ENCODE peak calls at places on chromosomes 13 and 19, in six cellular contexts. J, P, U, G, Y and V are unnamed samples.

GRCh38 chr13:40613192-40613818 is 53.1 kb downstream of the FOXO1 start:
- DNase-seq in J (peak), P (peak), U (no peak), G (no peak), Y (no peak), V (peak)

GRCh38 chr19:35037716-35038622 is 3.6 kb upstream of the HPN start:
- DNase-seq in J (no peak), P (no peak), U (no peak), G (no peak), Y (no peak), V (peak)

GRCh38 chr13:50123862-50124535 is 108.8 kb downstream of the KCNRG start:
- DNase-seq in J (peak), P (peak), U (peak), G (peak), Y (peak), V (peak)

GRCh38 chr19:53521373-53522202 is 16.4 kb upstream of the ZNF331 start:
- DNase-seq in J (no peak), P (no peak), U (no peak), G (no peak), Y (no peak), V (no peak)

GRCh38 chr19:30221176-30221575 is 151.0 kb upstream of the ZNF536 start:
- DNase-seq in J (no peak), P (no peak), U (no peak), G (no peak), Y (no peak), V (no peak)

GRCh38 chr19:55958356-55958755 is 10.7 kb downstream of the NLRP8 start:
- DNase-seq in J (no peak), P (no peak), U (no peak), G (no peak), Y (peak), V (no peak)

GRCh38 chr13:40342901-40343300 is 323.5 kb downstream of the FOXO1 start:
- DNase-seq in J (no peak), P (no peak), U (no peak), G (no peak), Y (no peak), V (no peak)

GRCh38 chr19:44722131-44723121 is 23.5 kb downstream of the CEACAM16 start:
- DNase-seq in J (peak), P (no peak), U (no peak), G (no peak), Y (no peak), V (peak)

GRCh38 chr19:5455367-5456129 is at the start of gene ZNRF4:
- DNase-seq in J (no peak), P (no peak), U (no peak), G (no peak), Y (no peak), V (no peak)

GRCh38 chr13:25468330-25469178 is 96.8 kb downstream of the ATP8A2 start:
- DNase-seq in J (no peak), P (peak), U (peak), G (no peak), Y (no peak), V (no peak)

GRCh38 chr13:27839809-27840467 is 47.7 kb downstream of the GSX1 start:
- DNase-seq in J (no peak), P (no peak), U (no peak), G (no peak), Y (peak), V (no peak)

GRCh38 chr19:34851277-34851804 is 75.4 kb upstream of the ZNF30 start:
- DNase-seq in J (no peak), P (no peak), U (no peak), G (no peak), Y (no peak), V (no peak)

GRCh38 chr19:27392027-27392632 is 1820.8 kb downstream of the UQCRFS1 start:
- DNase-seq in J (no peak), P (no peak), U (no peak), G (no peak), Y (no peak), V (no peak)

GRCh38 chr19:14021474-14021873 is 6.5 kb upstream of the RLN3 start:
- DNase-seq in J (no peak), P (no peak), U (no peak), G (no peak), Y (no peak), V (peak)

GRCh38 chr19:2726904-2727639 is 5.9 kb upstream of the DIRAS1 start:
- DNase-seq in J (no peak), P (no peak), U (no peak), G (no peak), Y (no peak), V (no peak)

GRCh38 chr13:31207630-31208549 is 8.1 kb downstream of the B3GLCT start:
- DNase-seq in J (no peak), P (no peak), U (no peak), G (no peak), Y (no peak), V (no peak)

GRCh38 chr13:59687028-59687427 is 476.7 kb downstream of the DIAPH3 start:
- DNase-seq in J (no peak), P (no peak), U (no peak), G (no peak), Y (no peak), V (no peak)

GRCh38 chr13:98246538-98247172 is 69.6 kb upstream of the RNF113B start:
- DNase-seq in J (no peak), P (no peak), U (no peak), G (no peak), Y (no peak), V (no peak)